ENCODE peak calls at places on chromosomes 4 and X, in five cellular contexts. J, G, H, I and R are unnamed samples.

GRCh38 chr4:77734928-77735327 is 84.2 kb downstream of the CNOT6L start:
- DNase-seq in J (no peak), G (peak; percentile 81), H (peak; percentile 60), I (no peak), R (peak; percentile 58)

GRCh38 chr4:95362906-95363578 is 185.7 kb downstream of the UNC5C start:
- DNase-seq in J (peak; percentile 15), G (no peak), H (peak; percentile 55), I (peak; percentile 33), R (peak; percentile 79)

GRCh38 chr4:167930171-167930570 is 162.2 kb upstream of the ANXA10 start:
- DNase-seq in J (no peak), G (no peak), H (peak; percentile 59), I (no peak), R (peak; percentile 59)

GRCh38 chr4:1309261-1310010 is 19.7 kb downstream of the MAEA start:
- DNase-seq in J (peak; percentile 88), G (no peak), H (peak; percentile 99), I (no peak), R (peak; percentile 98)

GRCh38 chr4:1983846-1984405 is 24.8 kb downstream of the NELFA start:
- DNase-seq in J (no peak), G (no peak), H (peak; percentile 52), I (no peak), R (no peak)

GRCh38 chr4:119104644-119105273 is 30.9 kb upstream of the MYOZ2 start:
- DNase-seq in J (no peak), G (no peak), H (no peak), I (no peak), R (no peak)

GRCh38 chrX:18348047-18348446 is 6.4 kb downstream of the SCML2 start:
- DNase-seq in J (no peak), G (no peak), H (no peak), I (peak; percentile 17), R (no peak)

GRCh38 chr4:124890522-124890921 is 178.0 kb upstream of the ANKRD50 start:
- DNase-seq in J (no peak), G (no peak), H (no peak), I (no peak), R (no peak)

GRCh38 chr4:10201356-10202223 is 85.0 kb upstream of the WDR1 start:
- DNase-seq in J (no peak), G (no peak), H (no peak), I (no peak), R (no peak)

GRCh38 chr4:76301068-76301774 is 5.3 kb upstream of the STBD1 start:
- DNase-seq in J (no peak), G (peak; percentile 47), H (peak; percentile 81), I (no peak), R (no peak)